ENCODE peak calls at places on chromosomes 12 and 14, in five cellular contexts. J is foreskin keratinocyte; S is RWPE1; A is CD4-positive, alpha-beta T cell; X is left lung. H is an unnamed sample.

GRCh38 chr14:23450376-23450775 is 14.9 kb upstream of the MYH7 start:
- DNase-seq in J (no peak), S (no peak), A (no peak), X (no peak), H (no peak)

GRCh38 chr12:94839347-94839746 is 164.2 kb downstream of the NDUFA12 start:
- DNase-seq in J (no peak), S (no peak), A (no peak), X (no peak), H (no peak)

GRCh38 chr14:94021416-94022157 is 4.6 kb upstream of the OTUB2 start:
- DNase-seq in J (no peak), S (no peak), A (no peak), X (no peak), H (no peak)

GRCh38 chr12:4320287-4320858 is 640 bp upstream of the TIGAR start:
- DNase-seq in J (no peak), S (no peak), A (no peak), X (no peak), H (no peak)

GRCh38 chr12:12718382-12718761 is 1.2 kb downstream of the CDKN1B start:
- DNase-seq in J (no peak), S (no peak), A (no peak), X (no peak), H (no peak)

GRCh38 chr12:128557231-128557630 is 266.5 kb downstream of the SLC15A4 start:
- DNase-seq in J (no peak), S (no peak), A (no peak), X (no peak), H (no peak)

GRCh38 chr12:9776795-9777194 is 16.1 kb upstream of the CD69 start:
- DNase-seq in J (no peak), S (no peak), A (no peak), X (no peak), H (no peak)

GRCh38 chr12:88726806-88727722 is 146.8 kb upstream of the KITLG start:
- DNase-seq in J (peak; percentile 47), S (peak; percentile 8), A (no peak), X (no peak), H (no peak)

GRCh38 chr12:68559984-68560822 is 50.5 kb upstream of the RAP1B start:
- DNase-seq in J (no peak), S (no peak), A (no peak), X (peak; percentile 58), H (no peak)

GRCh38 chr12:7351177-7351576 is 47.3 kb downstream of the ACSM4 start:
- DNase-seq in J (no peak), S (no peak), A (no peak), X (no peak), H (no peak)

GRCh38 chr12:45577844-45578399 is 151.6 kb upstream of the ARID2 start:
- DNase-seq in J (no peak), S (no peak), A (no peak), X (no peak), H (no peak)

GRCh38 chr14:68039593-68039992 is 220.0 kb downstream of the RAD51B start:
- DNase-seq in J (peak; percentile 27), S (no peak), A (no peak), X (no peak), H (no peak)

GRCh38 chr14:28830115-28830534 is 63.5 kb downstream of the FOXG1 start:
- DNase-seq in J (no peak), S (no peak), A (no peak), X (no peak), H (no peak)

GRCh38 chr12:74365178-74365964 is 172.3 kb upstream of the ATXN7L3B start:
- DNase-seq in J (peak; percentile 8), S (peak; percentile 24), A (no peak), X (no peak), H (no peak)

GRCh38 chr12:15278816-15279658 is 43.3 kb upstream of the PTPRO start:
- DNase-seq in J (peak; percentile 87), S (peak; percentile 72), A (no peak), X (peak; percentile 87), H (no peak)

GRCh38 chr12:119843100-119843499 is 34.0 kb downstream of the CIT start:
- DNase-seq in J (no peak), S (no peak), A (no peak), X (no peak), H (no peak)

GRCh38 chr14:34187645-34188044 is 236.8 kb upstream of the EGLN3 start:
- DNase-seq in J (no peak), S (no peak), A (no peak), X (no peak), H (no peak)

GRCh38 chr14:68103841-68104240 is 284.3 kb downstream of the RAD51B start:
- DNase-seq in J (no peak), S (no peak), A (no peak), X (no peak), H (no peak)

GRCh38 chr12:48286665-48287064 is 64.1 kb downstream of the ZNF641 start:
- DNase-seq in J (no peak), S (no peak), A (no peak), X (no peak), H (no peak)
- TF ChIP-seq CTCF in J (peak; percentile 46), S (no peak), A (no peak), X (no peak), H (peak; percentile 28)

GRCh38 chr14:88727057-88727456 is 65.7 kb downstream of the EML5 start:
- DNase-seq in J (no peak), S (no peak), A (no peak), X (no peak), H (no peak)

GRCh38 chr14:88729159-88729558 is 63.6 kb downstream of the EML5 start:
- DNase-seq in J (no peak), S (no peak), A (no peak), X (no peak), H (no peak)
- TF ChIP-seq CTCF in J (peak; percentile 48), S (peak; percentile 8), A (no peak), X (no peak), H (peak; percentile 10)

GRCh38 chr14:65170768-65171251 is 68.5 kb upstream of the MAX start:
- DNase-seq in J (peak; percentile 58), S (peak; percentile 8), A (peak; percentile 24), X (no peak), H (no peak)
- TF ChIP-seq CTCF in J (peak; percentile 60), S (no peak), A (no peak), X (no peak), H (peak; percentile 61)

DNA sequence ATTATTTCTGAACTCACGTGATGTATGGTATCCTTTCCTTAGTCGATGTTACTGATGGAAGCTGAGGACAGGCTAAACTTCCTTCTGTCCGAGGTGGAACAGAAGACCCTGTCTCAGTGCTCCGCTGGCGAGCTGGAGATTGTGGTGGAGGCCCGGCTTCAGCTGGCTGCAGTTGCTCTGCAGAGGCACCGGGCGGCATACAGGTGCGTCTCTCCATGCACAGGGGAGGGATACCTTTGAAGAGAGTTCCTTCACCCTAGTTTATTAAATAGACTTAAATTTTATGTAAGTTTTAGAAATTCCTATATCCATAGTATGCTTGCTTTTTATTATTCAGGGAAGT is 186.7 kb upstream of the NEDD1 start:
- DNase-seq in J (no peak), S (peak; percentile 27), A (peak; percentile 14), X (no peak), H (no peak)
- TF ChIP-seq CTCF in J (no peak), S (peak; percentile 46), A (no peak), X (no peak), H (no peak)

GRCh38 chr12:77102123-77102522 is 36.8 kb upstream of the E2F7 start:
- DNase-seq in J (no peak), S (no peak), A (no peak), X (no peak), H (no peak)

GRCh38 chr12:77099799-77100198 is 34.4 kb upstream of the E2F7 start:
- DNase-seq in J (no peak), S (no peak), A (no peak), X (no peak), H (no peak)

GRCh38 chr12:77102691-77103090 is 37.3 kb upstream of the E2F7 start:
- DNase-seq in J (peak; percentile 64), S (peak; percentile 28), A (no peak), X (no peak), H (no peak)

GRCh38 chr12:77097846-77098245 is 32.5 kb upstream of the E2F7 start:
- DNase-seq in J (no peak), S (no peak), A (no peak), X (no peak), H (no peak)
- TF ChIP-seq CTCF in J (no peak), S (no peak), A (no peak), X (no peak), H (no peak)

DNA sequence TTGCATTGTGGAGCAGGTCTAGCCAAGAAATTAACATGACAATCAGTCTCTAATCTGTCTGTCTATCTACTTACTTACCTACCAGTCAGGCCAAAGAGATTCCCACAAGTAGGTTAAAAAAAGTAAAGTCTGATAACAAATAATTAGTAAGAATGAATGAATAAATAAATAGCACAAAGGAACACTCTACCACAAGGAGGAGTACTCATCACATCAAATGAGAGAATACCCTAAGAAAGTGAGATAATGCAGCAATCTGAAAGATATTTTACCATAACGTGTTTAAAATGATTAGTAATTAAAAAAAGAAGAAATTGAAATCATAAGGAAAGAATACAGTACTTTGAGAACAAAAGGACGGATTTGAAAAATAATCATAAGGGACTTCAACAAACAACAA is 187.2 kb downstream of the SYNE2 start:
- DNase-seq in J (no peak), S (no peak), A (no peak), X (no peak), H (no peak)
- TF ChIP-seq CTCF in J (peak; percentile 75), S (no peak), A (no peak), X (no peak), H (no peak)

GRCh38 chr12:111692575-111693210 is 6.8 kb downstream of the ACAD10 start:
- DNase-seq in J (no peak), S (no peak), A (no peak), X (no peak), H (no peak)
- TF ChIP-seq CTCF in J (peak; percentile 34), S (no peak), A (no peak), X (no peak), H (peak; percentile 5)

GRCh38 chr12:64412458-64412857 is 8.3 kb downstream of the XPOT start:
- DNase-seq in J (no peak), S (no peak), A (no peak), X (no peak), H (no peak)
- TF ChIP-seq CTCF in J (no peak), S (no peak), A (no peak), X (no peak), H (no peak)

GRCh38 chr14:53956427-53957201 is at the start of gene BMP4:
- DNase-seq in J (peak; percentile 63), S (no peak), A (no peak), X (peak; percentile 88), H (no peak)
- TF ChIP-seq CTCF in J (no peak), S (no peak), A (no peak), X (no peak), H (no peak)